ENCODE peak calls at places on chromosomes 7 and 10, in five cellular contexts. One of them, this sample, is unnamed.
A peak's percentile ranks its signal among the peaks of the same experiment; 100 is the strongest.

GRCh38 chr7:22147113-22147512 is 201.4 kb upstream of the CDCA7L start:
- DNase-seq in mesenchymal stem cell: no peak
- DNase-seq in H9: no peak
- DNase-seq in mesendoderm: no peak
- DNase-seq in neuronal stem cell: no peak
- DNase-seq in this sample: no peak

GRCh38 chr7:38105874-38106483 is 72.1 kb upstream of the STARD3NL start:
- DNase-seq in mesenchymal stem cell: peak; percentile 51
- DNase-seq in H9: no peak
- DNase-seq in mesendoderm: peak; percentile 49
- DNase-seq in neuronal stem cell: peak; percentile 26
- DNase-seq in this sample: peak; percentile 49

GRCh38 chr10:82668266-82668665 is 793.3 kb downstream of the NRG3 start:
- DNase-seq in mesenchymal stem cell: no peak
- DNase-seq in H9: no peak
- DNase-seq in mesendoderm: no peak
- DNase-seq in neuronal stem cell: no peak
- DNase-seq in this sample: no peak

GRCh38 chr10:98096731-98097130 is 37.7 kb upstream of the R3HCC1L start:
- DNase-seq in mesenchymal stem cell: no peak
- DNase-seq in H9: no peak
- DNase-seq in mesendoderm: no peak
- DNase-seq in neuronal stem cell: no peak
- DNase-seq in this sample: no peak

GRCh38 chr7:141460781-141461715 is 90.2 kb upstream of the AGK start:
- DNase-seq in mesenchymal stem cell: no peak
- DNase-seq in H9: no peak
- DNase-seq in mesendoderm: no peak
- DNase-seq in neuronal stem cell: no peak
- DNase-seq in this sample: no peak

GRCh38 chr10:70551971-70552422 is 50.5 kb downstream of the PRF1 start:
- DNase-seq in mesenchymal stem cell: peak; percentile 84
- DNase-seq in H9: no peak
- DNase-seq in mesendoderm: peak; percentile 37
- DNase-seq in neuronal stem cell: no peak
- DNase-seq in this sample: peak; percentile 94

GRCh38 chr10:11799736-11800080 is 23.4 kb upstream of the PROSER2 start:
- DNase-seq in mesenchymal stem cell: no peak
- DNase-seq in H9: no peak
- DNase-seq in mesendoderm: no peak
- DNase-seq in neuronal stem cell: no peak
- DNase-seq in this sample: no peak

GRCh38 chr7:902996-903395 is 26.6 kb downstream of the GET4 start:
- DNase-seq in mesenchymal stem cell: no peak
- DNase-seq in H9: no peak
- DNase-seq in mesendoderm: no peak
- DNase-seq in neuronal stem cell: no peak
- DNase-seq in this sample: no peak

GRCh38 chr10:580796-581195 is 108.7 kb downstream of the DIP2C start:
- DNase-seq in mesenchymal stem cell: peak; percentile 82
- DNase-seq in H9: no peak
- DNase-seq in mesendoderm: no peak
- DNase-seq in neuronal stem cell: no peak
- DNase-seq in this sample: peak; percentile 97

GRCh38 chr7:69187824-69188335 is 410.4 kb upstream of the AUTS2 start:
- DNase-seq in mesenchymal stem cell: no peak
- DNase-seq in H9: no peak
- DNase-seq in mesendoderm: no peak
- DNase-seq in neuronal stem cell: no peak
- DNase-seq in this sample: no peak

GRCh38 chr7:34939175-34939574 is 98.1 kb downstream of the DPY19L1 start:
- DNase-seq in mesenchymal stem cell: peak; percentile 92
- DNase-seq in H9: no peak
- DNase-seq in mesendoderm: peak; percentile 35
- DNase-seq in neuronal stem cell: no peak
- DNase-seq in this sample: peak; percentile 94

GRCh38 chr10:122294006-122294405 is 22.9 kb downstream of the BTBD16 start:
- DNase-seq in mesenchymal stem cell: no peak
- DNase-seq in H9: no peak
- DNase-seq in mesendoderm: peak; percentile 23
- DNase-seq in neuronal stem cell: no peak
- DNase-seq in this sample: no peak

GRCh38 chr7:129122086-129122750 is 22.3 kb upstream of the TSPAN33 start:
- DNase-seq in mesenchymal stem cell: no peak
- DNase-seq in H9: no peak
- DNase-seq in mesendoderm: no peak
- DNase-seq in neuronal stem cell: no peak
- DNase-seq in this sample: no peak

GRCh38 chr10:49297818-49298665 is 928 bp upstream of the C10orf71 start:
- DNase-seq in mesenchymal stem cell: no peak
- DNase-seq in H9: no peak
- DNase-seq in mesendoderm: peak; percentile 91
- DNase-seq in neuronal stem cell: no peak
- DNase-seq in this sample: no peak

GRCh38 chr10:4024846-4025245 is 239.8 kb upstream of the KLF6 start:
- DNase-seq in mesenchymal stem cell: peak; percentile 38
- DNase-seq in H9: no peak
- DNase-seq in mesendoderm: peak; percentile 34
- DNase-seq in neuronal stem cell: no peak
- DNase-seq in this sample: no peak

GRCh38 chr7:156095908-156096539 is 283.8 kb upstream of the SHH start:
- DNase-seq in mesenchymal stem cell: no peak
- DNase-seq in H9: no peak
- DNase-seq in mesendoderm: no peak
- DNase-seq in neuronal stem cell: no peak
- DNase-seq in this sample: no peak

GRCh38 chr7:108004220-108005142 is 1.5 kb upstream of the LAMB1 start:
- DNase-seq in mesenchymal stem cell: peak; percentile 65
- DNase-seq in H9: peak; percentile 45
- DNase-seq in mesendoderm: peak; percentile 53
- DNase-seq in neuronal stem cell: no peak
- DNase-seq in this sample: peak; percentile 70

GRCh38 chr10:22252286-22252800 is 34.5 kb upstream of the EBLN1 start:
- DNase-seq in mesenchymal stem cell: peak; percentile 17
- DNase-seq in H9: peak; percentile 46
- DNase-seq in mesendoderm: peak; percentile 49
- DNase-seq in neuronal stem cell: no peak
- DNase-seq in this sample: no peak

GRCh38 chr7:131010714-131011436 is 276.9 kb upstream of the KLF14 start:
- DNase-seq in mesenchymal stem cell: peak; percentile 95
- DNase-seq in H9: no peak
- DNase-seq in mesendoderm: no peak
- DNase-seq in neuronal stem cell: no peak
- DNase-seq in this sample: peak; percentile 63

GRCh38 chr10:114023198-114023597 is 20.5 kb upstream of the ADRB1 start:
- DNase-seq in mesenchymal stem cell: peak; percentile 66
- DNase-seq in H9: no peak
- DNase-seq in mesendoderm: no peak
- DNase-seq in neuronal stem cell: no peak
- DNase-seq in this sample: peak; percentile 66

GRCh38 chr10:70221030-70221429 is 12.2 kb downstream of the PPA1 start:
- DNase-seq in mesenchymal stem cell: no peak
- DNase-seq in H9: no peak
- DNase-seq in mesendoderm: no peak
- DNase-seq in neuronal stem cell: no peak
- DNase-seq in this sample: no peak

GRCh38 chr10:82150123-82150900 is 275.3 kb downstream of the NRG3 start:
- DNase-seq in mesenchymal stem cell: peak; percentile 52
- DNase-seq in H9: peak; percentile 95
- DNase-seq in mesendoderm: peak; percentile 91
- DNase-seq in neuronal stem cell: peak; percentile 63
- DNase-seq in this sample: no peak

GRCh38 chr10:64209574-64209973 is 688.4 kb downstream of the REEP3 start:
- DNase-seq in mesenchymal stem cell: no peak
- DNase-seq in H9: no peak
- DNase-seq in mesendoderm: no peak
- DNase-seq in neuronal stem cell: no peak
- DNase-seq in this sample: no peak

GRCh38 chr7:102933763-102934162 is 21.0 kb downstream of the LRRC17 start:
- DNase-seq in mesenchymal stem cell: peak; percentile 86
- DNase-seq in H9: peak; percentile 78
- DNase-seq in mesendoderm: peak; percentile 82
- DNase-seq in neuronal stem cell: peak; percentile 72
- DNase-seq in this sample: peak; percentile 97

GRCh38 chr7:122014697-122015096 is 129.4 kb downstream of the AASS start:
- DNase-seq in mesenchymal stem cell: peak; percentile 5
- DNase-seq in H9: no peak
- DNase-seq in mesendoderm: no peak
- DNase-seq in neuronal stem cell: no peak
- DNase-seq in this sample: no peak

GRCh38 chr10:42943025-42943818 is 133.6 kb upstream of the RET start:
- DNase-seq in mesenchymal stem cell: no peak
- DNase-seq in H9: no peak
- DNase-seq in mesendoderm: no peak
- DNase-seq in neuronal stem cell: no peak
- DNase-seq in this sample: no peak

GRCh38 chr7:55128693-55129394 is 110.0 kb downstream of the EGFR start:
- DNase-seq in mesenchymal stem cell: peak; percentile 64
- DNase-seq in H9: no peak
- DNase-seq in mesendoderm: no peak
- DNase-seq in neuronal stem cell: no peak
- DNase-seq in this sample: peak; percentile 63

GRCh38 chr7:149713061-149713730 is 60.2 kb downstream of the ZNF467 start:
- DNase-seq in mesenchymal stem cell: no peak
- DNase-seq in H9: peak; percentile 24
- DNase-seq in mesendoderm: no peak
- DNase-seq in neuronal stem cell: no peak
- DNase-seq in this sample: no peak

DNA sequence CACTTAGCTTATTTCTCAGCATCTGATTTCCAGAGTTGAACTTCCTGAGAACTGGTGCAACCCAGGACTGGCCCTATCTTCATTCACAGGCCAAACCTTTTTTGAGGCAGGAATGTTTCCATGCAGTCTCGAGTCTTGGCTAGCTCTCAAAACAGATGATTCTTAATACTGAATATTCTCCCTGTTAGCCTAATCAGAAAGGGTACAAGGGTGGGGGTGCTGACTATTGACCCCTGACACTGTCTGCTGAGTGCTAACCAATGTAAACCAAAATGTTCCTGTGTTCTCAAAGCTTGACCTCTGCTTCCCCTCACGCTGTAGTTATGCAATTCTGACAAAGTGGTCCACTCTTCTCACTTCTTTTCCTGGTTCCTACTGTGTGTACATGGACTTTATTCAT is 25.3 kb downstream of the VWDE start:
- DNase-seq in mesenchymal stem cell: no peak
- DNase-seq in H9: no peak
- DNase-seq in mesendoderm: no peak
- DNase-seq in neuronal stem cell: no peak
- DNase-seq in this sample: no peak
- H3K23ac ChIP-seq in mesenchymal stem cell: no peak overlapping the region
- H3K23ac ChIP-seq in H9: no peak overlapping the region
- H3K23ac ChIP-seq in mesendoderm: no peak overlapping the region
- H3K23ac ChIP-seq in neuronal stem cell: no peak overlapping the region
- H3K23ac ChIP-seq in this sample: no peak overlapping the region

GRCh38 chr7:4077980-4078379 is 604.1 kb upstream of the FOXK1 start:
- DNase-seq in mesenchymal stem cell: no peak
- DNase-seq in H9: no peak
- DNase-seq in mesendoderm: no peak
- DNase-seq in neuronal stem cell: no peak
- DNase-seq in this sample: no peak
- H3K23ac ChIP-seq in mesenchymal stem cell: no peak overlapping the region
- H3K23ac ChIP-seq in H9: no peak overlapping the region
- H3K23ac ChIP-seq in mesendoderm: no peak overlapping the region
- H3K23ac ChIP-seq in neuronal stem cell: no peak overlapping the region
- H3K23ac ChIP-seq in this sample: no peak overlapping the region

DNA sequence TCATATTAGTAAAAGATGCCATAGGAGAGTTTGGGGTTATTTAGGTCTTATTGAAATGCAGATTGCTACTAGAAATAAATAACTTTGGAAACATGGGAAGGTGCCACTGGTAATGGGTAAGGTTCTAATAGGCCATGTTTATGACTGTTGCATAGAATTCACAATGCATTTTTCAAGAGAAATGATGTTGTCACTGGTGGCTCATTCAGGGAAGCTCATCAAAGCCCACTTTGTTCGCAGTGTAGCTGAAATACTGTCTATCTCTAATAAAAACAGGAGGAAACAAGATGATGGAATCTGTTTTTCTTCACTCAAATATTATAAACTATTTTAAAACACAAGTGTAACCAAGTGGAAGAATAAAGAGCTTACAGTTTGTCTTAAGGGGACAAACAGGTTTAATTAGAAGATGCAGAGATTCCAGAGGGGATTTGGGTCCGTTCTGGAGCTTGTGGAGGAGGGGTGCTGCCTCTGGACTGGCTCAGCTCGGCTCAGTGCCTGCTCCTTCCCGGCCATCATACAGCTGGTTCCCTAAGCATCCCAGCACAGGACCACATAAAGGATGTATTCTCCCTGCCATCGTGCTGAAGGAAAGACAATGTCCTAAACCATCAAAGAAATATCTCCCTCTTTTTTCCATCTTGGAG is 20.4 kb downstream of the OPALIN start:
- DNase-seq in mesenchymal stem cell: no peak
- DNase-seq in H9: no peak
- DNase-seq in mesendoderm: no peak
- DNase-seq in neuronal stem cell: no peak
- DNase-seq in this sample: no peak
- H3K23ac ChIP-seq in mesenchymal stem cell: no peak overlapping the region
- H3K23ac ChIP-seq in H9: no peak overlapping the region
- H3K23ac ChIP-seq in mesendoderm: no peak overlapping the region
- H3K23ac ChIP-seq in neuronal stem cell: no peak overlapping the region
- H3K23ac ChIP-seq in this sample: no peak overlapping the region

DNA sequence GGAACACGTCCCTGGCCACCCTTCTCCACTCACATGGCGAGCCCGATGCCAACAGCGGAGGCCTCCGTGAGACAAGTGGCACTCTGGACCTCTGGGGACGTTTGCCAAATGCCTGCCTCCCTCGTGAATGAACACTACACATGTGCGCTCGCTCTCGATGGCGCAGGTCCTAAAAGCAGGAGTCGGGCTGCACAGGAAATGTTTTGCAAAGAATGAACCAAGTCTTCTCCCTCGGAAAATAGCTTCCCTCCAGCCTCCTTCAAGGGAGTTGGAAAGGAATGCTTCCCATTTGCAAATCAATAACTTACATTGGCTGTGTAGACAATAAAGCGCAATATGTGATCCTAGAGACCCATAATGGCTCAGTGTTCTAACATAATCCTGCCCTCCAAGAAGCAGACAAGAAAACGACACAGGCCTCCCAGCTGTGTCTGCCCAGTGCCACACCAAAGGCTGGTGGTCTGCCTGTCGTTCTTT is 38.6 kb downstream of the ATXN7L1 start:
- DNase-seq in mesenchymal stem cell: no peak
- DNase-seq in H9: no peak
- DNase-seq in mesendoderm: peak; percentile 23
- DNase-seq in neuronal stem cell: no peak
- DNase-seq in this sample: no peak
- H3K23ac ChIP-seq in mesenchymal stem cell: no peak overlapping the region
- H3K23ac ChIP-seq in H9: no peak overlapping the region
- H3K23ac ChIP-seq in mesendoderm: no peak overlapping the region
- H3K23ac ChIP-seq in neuronal stem cell: peak overlapping the region; percentile 21
- H3K23ac ChIP-seq in this sample: no peak overlapping the region

DNA sequence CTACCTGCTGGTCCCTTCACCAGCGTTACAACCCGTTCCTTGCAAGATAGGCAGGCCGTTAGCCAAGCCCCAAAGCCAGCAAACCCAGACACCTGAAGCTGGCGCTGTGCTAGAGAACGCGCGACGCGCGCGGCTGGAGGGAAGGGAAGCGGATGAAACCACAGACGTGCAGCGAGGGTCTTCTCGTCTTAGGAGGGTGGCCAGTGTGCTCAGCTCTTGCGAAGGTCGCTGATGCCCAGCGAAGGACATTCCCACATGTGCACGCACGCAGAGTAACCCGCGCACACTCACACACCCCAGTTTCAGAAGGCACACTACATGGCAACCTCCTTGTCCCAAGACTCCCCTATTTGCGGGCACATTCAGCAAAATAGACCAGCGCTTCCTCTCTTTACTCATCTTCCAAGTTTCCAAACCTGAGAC is 941 bp downstream of the TMEM26 start:
- DNase-seq in mesenchymal stem cell: peak; percentile 40
- DNase-seq in H9: peak; percentile 70
- DNase-seq in mesendoderm: peak; percentile 58
- DNase-seq in neuronal stem cell: peak; percentile 8
- DNase-seq in this sample: no peak
- H3K23ac ChIP-seq in mesenchymal stem cell: no peak overlapping the region
- H3K23ac ChIP-seq in H9: no peak overlapping the region
- H3K23ac ChIP-seq in mesendoderm: peak overlapping the region; percentile 91
- H3K23ac ChIP-seq in neuronal stem cell: peak overlapping the region; percentile 47
- H3K23ac ChIP-seq in this sample: peak overlapping the region; percentile 78